ENCODE peak calls at places on chromosomes 13 and 19, in eight cellular contexts. G, V, R, L, Y, O, N and J are unnamed samples.

GRCh38 chr13:44819245-44819644 is 170.0 kb downstream of the NUFIP1 start:
- DNase-seq in Y (no peak), L (peak; percentile 83), G (no peak), R (peak; percentile 93), N (peak; percentile 26), O (peak; percentile 92), V (no peak), J (no peak)

GRCh38 chr13:75830842-75831241 is 194.7 kb downstream of the LMO7 start:
- DNase-seq in N (peak; percentile 1), L (peak; percentile 72), Y (no peak), V (no peak), O (peak; percentile 63), R (peak; percentile 78), G (no peak), J (no peak)

GRCh38 chr19:4647676-4648644 is 8.6 kb downstream of the TNFAIP8L1 start:
- DNase-seq in Y (no peak), L (no peak), O (no peak), R (no peak), V (no peak), N (no peak), G (no peak), J (no peak)

GRCh38 chr13:80339841-80340642 is 884 bp downstream of the SPRY2 start:
- DNase-seq in R (peak; percentile 39), V (peak; percentile 85), N (no peak), O (peak; percentile 39), G (peak; percentile 50), Y (peak; percentile 17), L (peak; percentile 41), J (peak; percentile 66)

GRCh38 chr19:40936755-40937154 is 54.3 kb upstream of the CYP2B6 start:
- DNase-seq in L (no peak), O (no peak), R (no peak), V (no peak), N (no peak), Y (no peak), G (no peak), J (no peak)

GRCh38 chr19:29645911-29646310 is 19.4 kb upstream of the PLEKHF1 start:
- DNase-seq in L (no peak), G (no peak), V (no peak), Y (no peak), O (peak; percentile 53), N (no peak), R (peak; percentile 61), J (peak; percentile 46)

GRCh38 chr13:49759503-49759902 is 33.0 kb downstream of the KPNA3 start:
- DNase-seq in Y (no peak), O (no peak), V (no peak), R (no peak), G (no peak), N (no peak), L (no peak), J (no peak)

GRCh38 chr13:33441015-33441414 is 155.5 kb upstream of the STARD13 start:
- DNase-seq in N (no peak), R (no peak), O (peak; percentile 41), G (no peak), V (no peak), L (peak; percentile 22), Y (no peak), J (no peak)

GRCh38 chr19:53538378-53539109 is 599 bp downstream of the ZNF331 start:
- DNase-seq in V (no peak), R (no peak), O (no peak), G (no peak), L (no peak), N (no peak), Y (no peak), J (no peak)

GRCh38 chr19:2329528-2329927 is 1.0 kb downstream of the SPPL2B start:
- DNase-seq in O (no peak), G (no peak), N (no peak), V (peak; percentile 73), R (no peak), L (no peak), Y (peak; percentile 53), J (no peak)

GRCh38 chr13:24894972-24895300 is 131.0 kb downstream of the RNF17 start:
- DNase-seq in L (no peak), V (no peak), O (no peak), Y (no peak), G (no peak), R (no peak), N (no peak), J (no peak)